ENCODE peak calls at places on chromosomes 4 and X, in eight cellular contexts. H is IMR-90, O is HepG2, W is testis, P is heart left ventricle, B is tibial nerve, V is uterus, Z is adrenal gland. Y is an unnamed sample.

GRCh38 chrX:119693996-119694451 is 1.1 kb upstream of the SEPTIN6 start:
- DNase-seq in O (no peak), V (no peak), Z (peak; percentile 59), P (peak; percentile 36), H (no peak), W (peak; percentile 57), B (no peak), Y (peak; percentile 17)

GRCh38 chr4:41887821-41888699 is 47.2 kb upstream of the TMEM33 start:
- DNase-seq in H (peak; percentile 64), Z (peak; percentile 29), O (peak; percentile 23), B (no peak), W (peak; percentile 72), V (no peak), P (no peak), Y (peak; percentile 42)

GRCh38 chrX:9518896-9519295 is 54.0 kb downstream of the TBL1X start:
- DNase-seq in Z (no peak), B (no peak), V (no peak), W (no peak), O (no peak), H (no peak), P (no peak), Y (peak; percentile 12)

GRCh38 chr4:60805500-60806313 is 394.4 kb upstream of the ADGRL3 start:
- DNase-seq in W (peak; percentile 40), H (peak; percentile 31), B (no peak), P (no peak), O (peak; percentile 32), Z (no peak), V (no peak), Y (peak; percentile 3)

GRCh38 chr4:173486714-173487392 is 43.2 kb downstream of the HAND2 start:
- DNase-seq in H (no peak), V (no peak), Z (no peak), W (no peak), B (no peak), P (peak; percentile 65), O (no peak), Y (no peak)

GRCh38 chr4:147477439-147477838 is 3.5 kb upstream of the EDNRA start:
- DNase-seq in P (no peak), B (no peak), H (no peak), W (no peak), V (no peak), O (no peak), Z (no peak), Y (no peak)

GRCh38 chr4:48546336-48546735 is 56.3 kb downstream of the ZAR1 start:
- DNase-seq in O (peak; percentile 34), B (no peak), P (no peak), W (peak; percentile 42), Z (no peak), H (peak; percentile 52), V (no peak), Y (peak; percentile 60)

GRCh38 chrX:24494544-24495113 is 29.5 kb downstream of the PDK3 start:
- DNase-seq in B (no peak), V (no peak), P (no peak), Z (no peak), H (peak; percentile 80), O (peak; percentile 75), W (peak; percentile 26), Y (peak; percentile 2)

GRCh38 chr4:173307778-173308177 is 26.4 kb downstream of the HMGB2 start:
- DNase-seq in Z (no peak), B (no peak), H (no peak), O (no peak), V (no peak), W (no peak), P (no peak), Y (no peak)

GRCh38 chrX:149511081-149511480 is 6.0 kb upstream of the IDS start:
- DNase-seq in Z (no peak), W (no peak), O (no peak), P (no peak), H (peak; percentile 50), B (no peak), V (no peak), Y (no peak)

GRCh38 chrX:2889045-2889605 is 40.0 kb downstream of the ARSD start:
- DNase-seq in W (no peak), P (no peak), Z (no peak), B (no peak), O (no peak), V (no peak), H (no peak), Y (no peak)

GRCh38 chr4:145043306-145043705 is 54.7 kb downstream of the ANAPC10 start:
- DNase-seq in Z (no peak), B (no peak), H (no peak), W (no peak), V (no peak), P (no peak), O (no peak), Y (no peak)

GRCh38 chrX:45322382-45322781 is 121.7 kb upstream of the DIPK2B start:
- DNase-seq in H (peak; percentile 83), V (peak; percentile 25), B (peak; percentile 12), O (peak; percentile 37), P (peak; percentile 25), W (peak; percentile 38), Z (peak; percentile 47), Y (no peak)

GRCh38 chr4:79227896-79228295 is 98.0 kb downstream of the NAA11 start:
- DNase-seq in O (no peak), B (no peak), P (peak; percentile 52), W (peak; percentile 67), V (no peak), H (no peak), Z (no peak), Y (no peak)

GRCh38 chr4:5198586-5198985 is 147.3 kb downstream of the STK32B start:
- DNase-seq in B (no peak), H (no peak), O (no peak), V (no peak), W (no peak), P (no peak), Z (no peak), Y (no peak)

GRCh38 chrX:109660756-109661155 is 35.8 kb upstream of the KCNE5 start:
- DNase-seq in H (peak; percentile 32), O (no peak), W (no peak), V (no peak), B (no peak), P (no peak), Z (no peak), Y (no peak)

GRCh38 chr4:153205028-153205648 is 895 bp downstream of the TRIM2 start:
- DNase-seq in V (no peak), H (no peak), P (no peak), B (no peak), Z (no peak), W (no peak), O (peak; percentile 45), Y (no peak)

GRCh38 chr4:139530833-139531427 is 25.1 kb downstream of the SETD7 start:
- DNase-seq in B (no peak), H (no peak), Z (peak; percentile 51), P (peak; percentile 34), V (peak; percentile 31), O (peak; percentile 35), W (peak; percentile 50), Y (peak; percentile 70)

GRCh38 chr4:74033721-74034120 is 4.8 kb downstream of the CXCL3 start:
- DNase-seq in O (no peak), V (no peak), Z (no peak), P (no peak), B (no peak), H (peak; percentile 60), W (no peak), Y (no peak)

GRCh38 chr4:154018659-154019058 is 229.8 kb upstream of the SFRP2 start:
- DNase-seq in O (no peak), P (no peak), B (no peak), V (no peak), Z (no peak), H (no peak), W (no peak), Y (peak; percentile 17)

GRCh38 chr4:31246856-31247255 is 526.7 kb downstream of the PCDH7 start:
- DNase-seq in O (no peak), V (no peak), B (no peak), W (no peak), Z (no peak), P (no peak), H (no peak), Y (no peak)

GRCh38 chr4:7328162-7328912 is 106.4 kb downstream of the PSAPL1 start:
- DNase-seq in W (no peak), Z (no peak), V (no peak), O (no peak), P (no peak), B (no peak), H (no peak), Y (no peak)

GRCh38 chr4:75555294-75556164 is at the start of gene ODAPH:
- DNase-seq in O (no peak), P (no peak), B (no peak), V (no peak), H (peak; percentile 58), W (no peak), Z (no peak), Y (no peak)

GRCh38 chr4:56804551-56804950 is 16.9 kb downstream of the SPINK2 start:
- DNase-seq in O (no peak), Z (no peak), H (peak; percentile 26), W (no peak), V (no peak), B (no peak), P (no peak), Y (no peak)

GRCh38 chr4:1240721-1241465 is 8.0 kb downstream of the CTBP1 start:
- DNase-seq in O (no peak), B (peak; percentile 4), W (no peak), V (peak; percentile 16), H (no peak), P (no peak), Z (no peak), Y (no peak)

GRCh38 chrX:40105016-40105790 is 7.4 kb upstream of the BCOR start:
- DNase-seq in O (no peak), P (peak; percentile 60), W (peak; percentile 30), H (no peak), B (no peak), Z (peak; percentile 31), V (peak; percentile 41), Y (peak; percentile 75)
- TF ChIP-seq POLR2A in O (no peak), P (no peak), W (no peak), H (no peak), B (no peak), Z (no peak), V (no peak), Y (peak; percentile 43)

GRCh38 chr4:165124488-165124887 is 11.8 kb upstream of the TMEM192 start:
- DNase-seq in O (no peak), Z (no peak), B (no peak), H (no peak), P (no peak), V (no peak), W (peak; percentile 69), Y (peak; percentile 1)
- TF ChIP-seq POLR2A in O (no peak), Z (no peak), B (no peak), H (no peak), P (no peak), V (no peak), W (no peak), Y (no peak)

GRCh38 chr4:54233128-54233696 is 4.1 kb downstream of the PDGFRA start:
- DNase-seq in V (peak; percentile 86), P (peak; percentile 89), H (peak; percentile 85), W (peak; percentile 88), O (peak; percentile 55), Z (peak; percentile 81), B (peak; percentile 71), Y (peak; percentile 84)
- TF ChIP-seq POLR2A in V (peak; percentile 10), P (no peak), H (no peak), W (no peak), O (no peak), Z (peak; percentile 13), B (peak; percentile 9), Y (no peak)

DNA sequence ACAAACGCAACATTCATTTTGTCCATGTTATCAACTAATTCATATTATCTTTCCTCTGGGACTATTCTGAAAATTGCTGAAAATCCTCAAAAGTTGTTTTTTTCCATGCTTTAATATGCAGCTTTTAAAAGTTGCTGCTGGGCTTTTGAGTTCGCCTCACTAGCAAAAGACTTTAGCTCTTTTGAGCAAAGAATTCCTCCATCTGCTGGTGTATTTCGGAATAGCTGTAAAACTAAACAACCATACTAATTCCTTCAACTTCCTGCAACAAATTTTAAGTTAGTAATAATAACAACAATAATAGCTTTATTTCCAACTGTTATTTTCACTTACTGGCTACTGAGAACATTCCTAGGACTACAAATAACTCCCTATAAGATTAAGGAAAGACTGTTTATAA is 124.5 kb upstream of the PLAC1 start:
- DNase-seq in W (no peak), P (no peak), B (no peak), H (peak; percentile 59), V (no peak), Z (no peak), O (no peak), Y (peak; percentile 28)
- TF ChIP-seq POLR2A in W (no peak), P (no peak), B (no peak), H (no peak), V (no peak), Z (no peak), O (no peak), Y (no peak)

Y was measured in erythroblast.